ENCODE peak calls at places on chromosome 9, in four cellular contexts. W is AG09319, V is SK-N-DZ, Y is progenitor cell of endocrine pancreas. L is an unnamed sample.

GRCh38 chr9:74032421-74032820 is 464.7 kb upstream of the RORB start:
- DNase-seq in W (no peak), V (no peak), Y (no peak), L (no peak)

GRCh38 chr9:131791532-131792254 is 51.8 kb upstream of the RAPGEF1 start:
- DNase-seq in W (no peak), V (no peak), Y (no peak), L (no peak)

GRCh38 chr9:2620876-2621677 is 510 bp upstream of the VLDLR start:
- DNase-seq in W (peak), V (peak), Y (no peak), L (peak)

GRCh38 chr9:2241461-2241874 is 226.3 kb downstream of the SMARCA2 start:
- DNase-seq in W (peak), V (peak), Y (peak), L (peak)

GRCh38 chr9:115106001-115106400 is 12.0 kb downstream of the TNC start:
- DNase-seq in W (no peak), V (no peak), Y (no peak), L (no peak)

GRCh38 chr9:124351672-124352468 is 63.4 kb downstream of the PSMB7 start:
- DNase-seq in W (no peak), V (no peak), Y (no peak), L (no peak)

GRCh38 chr9:82488702-82489578 is 500.4 kb downstream of the SPATA31D1 start:
- DNase-seq in W (peak), V (no peak), Y (no peak), L (peak)

GRCh38 chr9:78900500-78900899 is 603.6 kb downstream of the PSAT1 start:
- DNase-seq in W (peak), V (no peak), Y (no peak), L (no peak)

GRCh38 chr9:83062653-83063527 is at the start of gene RASEF:
- DNase-seq in W (no peak), V (peak), Y (peak), L (no peak)

GRCh38 chr9:128276574-128277270 is 646 bp downstream of the SWI5 start:
- DNase-seq in W (no peak), V (peak), Y (no peak), L (no peak)

GRCh38 chr9:131692612-131692976 is 47.3 kb downstream of the RAPGEF1 start:
- DNase-seq in W (no peak), V (no peak), Y (no peak), L (no peak)

GRCh38 chr9:75108571-75108970 is 20.3 kb downstream of the OSTF1 start:
- DNase-seq in W (no peak), V (no peak), Y (no peak), L (no peak)

GRCh38 chr9:135098400-135099105 is 11.1 kb downstream of the OLFM1 start:
- DNase-seq in W (no peak), V (no peak), Y (peak), L (no peak)

GRCh38 chr9:97475079-97475478 is 26.4 kb upstream of the TMOD1 start:
- DNase-seq in W (no peak), V (no peak), Y (no peak), L (peak)

GRCh38 chr9:84371737-84372136 is 31.2 kb upstream of the SLC28A3 start:
- DNase-seq in W (peak), V (no peak), Y (no peak), L (peak)

GRCh38 chr9:129944501-129945116 is 98.4 kb downstream of the FNBP1 start:
- DNase-seq in W (no peak), V (no peak), Y (no peak), L (no peak)

GRCh38 chr9:93577940-93578682 is 1.7 kb downstream of the PHF2 start:
- DNase-seq in W (no peak), V (no peak), Y (no peak), L (no peak)

GRCh38 chr9:2210201-2210600 is 195.1 kb downstream of the SMARCA2 start:
- DNase-seq in W (no peak), V (no peak), Y (no peak), L (no peak)

GRCh38 chr9:100989731-100990130 is 38.8 kb upstream of the PLPPR1 start:
- DNase-seq in W (no peak), V (no peak), Y (no peak), L (no peak)

GRCh38 chr9:96655198-96655851 is at the start of gene PRXL2C:
- DNase-seq in W (peak), V (peak), Y (no peak), L (no peak)

GRCh38 chr9:87382902-87383301 is 114.8 kb upstream of the DAPK1 start:
- DNase-seq in W (no peak), V (no peak), Y (no peak), L (no peak)

GRCh38 chr9:708556-709432 is 132.7 kb upstream of the DMRT1 start:
- DNase-seq in W (no peak), V (no peak), Y (no peak), L (no peak)

L was measured in AG04450.